ENCODE peak calls at places on chromosomes 16 and 17, in four cellular contexts. M is SK-N-SH, B is heart left ventricle, Z is fibroblast of the aortic adventitia. N is an unnamed sample.

GRCh38 chr17:75666959-75667790 is at the start of the genes RECQL5 and SAP30BP:
- DNase-seq in Z (peak), B (peak), M (peak), N (peak)

GRCh38 chr16:13873835-13874438 is 46.0 kb upstream of the ERCC4 start:
- DNase-seq in B (no peak), Z (peak), M (peak), N (no peak)

GRCh38 chr17:7883781-7884386 is 4.7 kb upstream of the CHD3 start:
- DNase-seq in B (no peak), M (peak), Z (peak), N (no peak)

GRCh38 chr17:79646721-79647455 is 36.0 kb upstream of the RBFOX3 start:
- DNase-seq in B (no peak), Z (no peak), M (peak), N (no peak)

GRCh38 chr16:67163903-67164558 is 514 bp upstream of the HSF4 start:
- DNase-seq in Z (no peak), B (no peak), M (peak), N (no peak)

GRCh38 chr17:69466905-69467630 is 52.6 kb downstream of the MAP2K6 start:
- DNase-seq in B (no peak), M (peak), Z (no peak), N (peak)

GRCh38 chr16:85986931-85987749 is 88.2 kb downstream of the IRF8 start:
- DNase-seq in Z (no peak), B (no peak), M (peak), N (no peak)

GRCh38 chr17:76297436-76297835 is 10.6 kb downstream of the QRICH2 start:
- DNase-seq in M (no peak), Z (no peak), B (no peak), N (no peak)

GRCh38 chr16:12609937-12610699 is 193.6 kb downstream of the CPPED1 start:
- DNase-seq in M (no peak), Z (no peak), B (no peak), N (peak)

GRCh38 chr16:82182237-82183003 is 12.4 kb upstream of the MPHOSPH6 start:
- DNase-seq in Z (no peak), B (no peak), M (no peak), N (no peak)

GRCh38 chr17:44911133-44912001 is 3.9 kb downstream of the GFAP start:
- DNase-seq in M (peak), Z (peak), B (peak), N (no peak)

GRCh38 chr17:66152756-66153155 is 39.2 kb downstream of the CEP112 start:
- DNase-seq in Z (peak), B (no peak), M (no peak), N (peak)

GRCh38 chr16:15653227-15653626 is 3.2 kb downstream of the NDE1 start:
- DNase-seq in M (no peak), Z (peak), B (peak), N (no peak)

GRCh38 chr16:11232852-11233726 is 22.9 kb downstream of the SOCS1 start:
- DNase-seq in B (peak), Z (no peak), M (no peak), N (no peak)

GRCh38 chr17:38761612-38762011 is 9.1 kb downstream of the PSMB3 start:
- DNase-seq in Z (no peak), M (peak), B (no peak), N (no peak)

GRCh38 chr17:45705123-45706009 is 78.8 kb upstream of the CRHR1 start:
- DNase-seq in Z (peak), M (no peak), B (no peak), N (peak)

GRCh38 chr17:4329838-4330237 is 36.6 kb downstream of the UBE2G1 start:
- DNase-seq in M (no peak), B (no peak), Z (peak), N (peak)

GRCh38 chr17:4840893-4841242 is 7.7 kb downstream of the MINK1 start:
- DNase-seq in Z (no peak), M (no peak), B (no peak), N (no peak)

GRCh38 chr17:69761767-69762321 is 313.2 kb upstream of the KCNJ16 start:
- DNase-seq in Z (peak), M (no peak), B (no peak), N (peak)

GRCh38 chr17:79852748-79853147 is 13.5 kb upstream of the CBX4 start:
- DNase-seq in B (no peak), M (no peak), Z (peak), N (no peak)

GRCh38 chr17:82217120-82217529 is 4.5 kb upstream of the CCDC57 start:
- DNase-seq in Z (no peak), B (peak), M (no peak), N (no peak)

DNA sequence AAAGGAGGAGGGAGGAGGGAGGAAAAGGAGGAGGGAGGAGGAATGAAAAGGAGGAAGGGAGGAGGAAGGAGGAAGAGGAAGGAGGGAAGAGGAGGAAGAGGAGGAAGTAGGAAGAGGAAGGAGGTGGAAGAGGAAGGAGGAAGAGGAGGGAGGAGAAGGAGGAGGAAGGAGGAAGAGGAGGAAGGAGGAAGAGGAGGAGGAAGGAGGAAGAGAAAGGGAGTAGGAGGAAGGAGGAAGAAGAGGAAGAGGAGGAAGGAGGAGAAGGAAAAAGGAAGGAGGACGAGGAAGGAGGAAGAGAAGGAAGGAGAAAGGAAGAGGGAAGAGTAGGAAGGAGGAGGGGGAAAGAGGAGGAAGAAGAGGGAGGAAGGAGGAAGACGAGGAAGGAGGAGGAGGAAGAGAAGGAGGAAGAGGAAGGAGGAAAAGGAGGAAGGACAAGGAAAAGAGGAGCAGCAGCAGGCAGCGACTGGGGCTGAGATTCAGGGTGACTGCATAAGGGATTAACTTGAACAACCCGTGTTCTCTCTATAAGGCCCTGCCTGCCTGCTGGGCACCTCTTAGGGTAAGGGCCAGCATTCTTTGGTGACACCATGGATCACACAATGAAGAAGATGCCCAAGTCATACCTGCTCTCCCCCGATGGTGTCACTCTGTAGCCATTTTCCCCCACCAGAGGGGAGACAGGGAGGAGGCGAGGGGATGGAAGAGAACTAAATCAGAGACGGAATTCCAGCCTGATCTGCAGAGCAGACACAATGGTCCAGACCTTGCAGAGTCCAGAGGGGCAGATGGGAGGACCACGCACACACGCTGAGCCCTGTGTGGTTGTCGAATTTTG is 1.4 kb upstream of the IL34 start:
- DNase-seq in Z (no peak), B (no peak), M (peak), N (no peak)
- TF ChIP-seq CTCF in Z (no peak), B (no peak), M (no peak), N (no peak)

GRCh38 chr16:4370570-4371480 is 823 bp upstream of the VASN start:
- DNase-seq in M (no peak), B (peak), Z (peak), N (no peak)
- H3K4me3 ChIP-seq in M (peak), B (peak), Z (peak), N (no peak)

GRCh38 chr16:87185313-87185712 is 131.9 kb downstream of the C16orf95 start:
- DNase-seq in M (no peak), Z (no peak), B (no peak), N (no peak)
- TF ChIP-seq CTCF in M (no peak), Z (peak), B (no peak), N (no peak)

GRCh38 chr16:57534337-57534880 is 2.0 kb downstream of the CCDC102A start:
- DNase-seq in M (no peak), Z (no peak), B (no peak), N (no peak)

GRCh38 chr16:57535680-57536305 is 578 bp downstream of the CCDC102A start:
- DNase-seq in B (peak), M (peak), Z (peak), N (peak)

GRCh38 chr16:57536306-57537193 is at the start of gene CCDC102A:
- DNase-seq in M (peak), Z (no peak), B (no peak), N (no peak)

GRCh38 chr16:57533618-57534336 is 2.6 kb downstream of the CCDC102A start:
- DNase-seq in B (peak), M (peak), Z (no peak), N (no peak)

DNA sequence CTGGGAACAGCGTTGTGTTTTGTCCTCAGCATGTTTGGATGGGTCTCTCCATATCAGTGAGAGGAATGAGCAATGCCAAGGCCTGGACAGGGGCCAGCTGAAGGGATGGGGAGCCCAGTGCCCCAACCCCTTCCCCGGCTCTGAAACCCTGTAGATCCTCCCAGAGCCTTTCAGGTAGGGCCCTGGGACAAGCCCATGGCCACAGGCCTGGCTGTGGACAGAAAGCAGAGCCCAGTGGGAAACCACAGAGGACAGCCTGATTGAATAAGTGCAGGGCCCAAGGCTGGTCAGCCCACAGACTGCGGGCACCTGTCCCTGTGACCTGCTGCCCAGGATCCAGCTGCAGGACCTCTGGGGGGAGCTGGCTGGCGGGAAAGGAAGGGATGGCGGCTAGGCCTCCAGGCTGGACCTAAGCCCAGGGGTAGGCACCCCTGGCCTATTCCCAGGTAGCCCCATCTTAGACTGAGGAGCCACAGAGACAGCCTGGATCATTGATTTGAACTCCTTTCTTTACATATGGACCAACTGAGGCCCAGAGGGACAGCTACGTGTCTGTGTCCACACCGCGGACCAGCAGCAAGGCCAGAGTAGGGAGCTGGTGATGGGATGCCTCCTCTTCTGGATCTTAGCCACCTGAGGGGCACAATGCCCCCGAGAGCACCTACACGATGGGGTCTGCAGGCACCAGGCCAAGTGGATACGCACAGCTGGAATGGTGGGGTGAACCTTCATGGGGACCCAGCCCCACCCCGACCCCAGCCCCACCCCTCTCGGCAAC is 1.3 kb downstream of the CCDC102A start:
- DNase-seq in Z (no peak), M (peak), B (no peak), N (no peak)
- H3K4me3 ChIP-seq in Z (peak), M (peak), B (peak), N (peak)

GRCh38 chr16:7374614-7375174 is 42.0 kb downstream of the RBFOX1 start:
- DNase-seq in M (peak), Z (no peak), B (no peak), N (no peak)
- TF ChIP-seq CTCF in M (no peak), Z (no peak), B (no peak), N (no peak)

GRCh38 chr16:10122546-10122945 is 59.7 kb downstream of the GRIN2A start:
- DNase-seq in B (no peak), M (peak), Z (no peak), N (no peak)
- H3K4me3 ChIP-seq in B (no peak), M (no peak), Z (no peak), N (no peak)

DNA sequence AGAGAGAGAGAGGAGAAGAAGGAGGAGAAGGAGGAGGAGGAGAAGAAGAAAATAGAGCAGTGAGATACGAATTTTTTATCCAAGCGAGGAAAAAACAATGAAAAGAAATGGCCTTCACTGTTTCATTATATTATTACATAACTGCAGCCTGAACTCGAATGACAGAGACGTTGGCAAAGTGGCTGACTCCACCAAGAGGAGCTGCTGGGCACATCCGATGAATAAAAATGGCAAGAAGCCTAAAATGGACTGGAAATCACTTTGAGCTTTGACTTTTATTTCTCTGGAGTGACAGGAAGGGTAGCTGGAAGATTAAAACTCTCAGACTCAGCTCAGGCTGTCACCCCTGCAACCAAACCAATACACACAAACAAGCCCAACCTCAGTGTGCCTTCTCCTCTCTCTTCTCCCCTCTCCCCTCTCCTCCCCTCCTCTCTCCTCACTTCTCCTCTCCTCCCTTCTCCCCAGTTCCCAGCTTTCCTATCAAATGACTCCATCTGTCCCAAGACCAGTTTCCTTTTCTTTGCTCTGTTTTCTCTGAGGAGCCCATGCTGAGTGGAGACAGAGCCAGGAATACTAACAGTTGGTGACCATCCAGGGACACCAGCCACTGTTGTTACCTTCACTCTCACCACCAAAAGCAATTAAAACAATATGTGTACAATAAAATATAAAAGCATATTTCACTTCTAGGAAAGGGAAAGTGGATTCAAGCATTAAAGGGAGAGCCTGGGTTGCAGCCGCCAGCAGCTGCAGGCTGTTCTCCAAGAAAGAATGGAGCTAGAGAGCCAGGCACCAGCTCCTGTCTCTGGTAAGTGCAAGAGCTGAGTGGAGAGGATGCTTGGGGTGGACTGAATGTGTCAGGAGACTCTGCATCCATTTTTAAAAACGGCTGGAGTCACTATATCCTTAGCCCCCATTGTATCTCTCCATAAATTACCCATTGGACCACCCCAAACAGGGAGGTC is 51.2 kb downstream of the SOX9 start:
- DNase-seq in M (no peak), B (no peak), Z (no peak), N (no peak)
- TF ChIP-seq CTCF in M (no peak), B (no peak), Z (no peak), N (no peak)

DNA sequence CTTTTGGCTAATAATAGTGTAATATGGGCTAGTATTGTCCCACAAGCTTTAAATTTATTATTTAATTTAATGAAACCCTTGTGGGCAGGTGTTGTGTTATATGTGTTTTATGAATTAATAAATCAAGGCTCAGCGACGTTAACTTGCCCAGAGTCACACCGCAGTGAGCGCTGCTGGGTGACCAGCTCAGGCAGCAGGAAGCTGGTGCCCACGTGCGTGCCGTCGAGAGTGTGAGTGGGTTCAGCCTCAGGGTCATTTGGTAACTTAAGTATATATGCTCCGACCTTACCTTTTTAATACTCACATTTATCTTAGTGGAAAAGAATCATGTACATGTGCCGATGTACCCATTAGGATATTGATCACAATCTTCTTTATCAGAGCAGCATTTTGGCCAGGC is 137.4 kb upstream of the CHMP6 start:
- DNase-seq in B (no peak), Z (no peak), M (no peak), N (no peak)
- H3K4me3 ChIP-seq in B (no peak), Z (no peak), M (no peak), N (no peak)